ENCODE peak calls at places on chromosomes 5 and 9, in six cellular contexts. T, Z, X, C, U and I are unnamed samples.

GRCh38 chr5:73066466-73066865 is 53.9 kb upstream of the TMEM171 start:
- DNase-seq in C (no peak), X (no peak), T (no peak), Z (no peak), U (no peak), I (no peak)

GRCh38 chr9:84671651-84672467 is 2.3 kb downstream of the NTRK2 start:
- DNase-seq in X (no peak), T (no peak), Z (no peak), C (no peak), U (no peak), I (no peak)

GRCh38 chr9:95605826-95606555 is 89.2 kb upstream of the PTCH1 start:
- DNase-seq in C (no peak), X (no peak), U (no peak), T (no peak), Z (no peak), I (no peak)

GRCh38 chr5:155726267-155726666 is 600.7 kb upstream of the SGCD start:
- DNase-seq in Z (no peak), U (no peak), X (no peak), C (no peak), T (no peak), I (no peak)

GRCh38 chr5:105506692-105507277 is 1944.2 kb upstream of the NUDT12 start:
- DNase-seq in T (no peak), Z (no peak), X (no peak), U (no peak), C (peak; percentile 24), I (no peak)

GRCh38 chr9:129875687-129876395 is 40.6 kb downstream of the USP20 start:
- DNase-seq in T (no peak), U (no peak), X (no peak), Z (no peak), C (no peak), I (no peak)

GRCh38 chr5:98510111-98510510 is 263.4 kb upstream of the RGMB start:
- DNase-seq in Z (peak; percentile 46), C (peak; percentile 28), U (peak; percentile 14), T (no peak), X (peak; percentile 41), I (no peak)

GRCh38 chr9:136545065-136545965 is 533 bp downstream of the NOTCH1 start:
- DNase-seq in T (no peak), C (no peak), X (no peak), U (peak; percentile 53), Z (no peak), I (peak; percentile 52)

GRCh38 chr5:160774646-160775313 is 77.2 kb downstream of the ATP10B start:
- DNase-seq in X (no peak), C (no peak), T (no peak), U (no peak), Z (no peak), I (no peak)

GRCh38 chr5:115888027-115888426 is 46.3 kb downstream of the AP3S1 start:
- DNase-seq in U (no peak), Z (no peak), T (no peak), X (no peak), C (peak; percentile 56), I (no peak)

GRCh38 chr9:34957492-34958410 is at the start of gene PHF24:
- DNase-seq in T (no peak), X (no peak), U (no peak), Z (no peak), C (no peak), I (no peak)

GRCh38 chr5:137754961-137755762 is 999 bp upstream of the HNRNPA0 start:
- DNase-seq in Z (no peak), T (no peak), C (no peak), U (no peak), X (no peak), I (no peak)

GRCh38 chr9:83526901-83527300 is 11.3 kb downstream of the FRMD3 start:
- DNase-seq in Z (no peak), U (no peak), X (no peak), C (no peak), T (no peak), I (no peak)

GRCh38 chr5:150658121-150658520 is 2.9 kb upstream of the MYOZ3 start:
- DNase-seq in C (no peak), T (no peak), Z (no peak), U (no peak), X (peak; percentile 5), I (no peak)

GRCh38 chr5:137491121-137491520 is 8.0 kb downstream of the SPOCK1 start:
- DNase-seq in Z (no peak), T (no peak), X (no peak), U (no peak), C (peak; percentile 49), I (no peak)

GRCh38 chr5:94693043-94693822 is 74.8 kb downstream of the SLF1 start:
- DNase-seq in X (no peak), C (peak; percentile 65), Z (no peak), T (no peak), U (no peak), I (no peak)

GRCh38 chr5:88824892-88825781 is 57.8 kb downstream of the MEF2C start:
- DNase-seq in U (no peak), C (peak; percentile 92), X (no peak), T (no peak), Z (no peak), I (no peak)

GRCh38 chr5:116738270-116738947 is 163.8 kb upstream of the SEMA6A start:
- DNase-seq in T (no peak), X (no peak), U (no peak), C (no peak), Z (no peak), I (no peak)

GRCh38 chr9:21831841-21832509 is 29.5 kb downstream of the MTAP start:
- DNase-seq in C (peak; percentile 80), U (no peak), Z (no peak), T (peak; percentile 58), X (no peak), I (no peak)

GRCh38 chr9:33946779-33947535 is 101.7 kb downstream of the UBAP2 start:
- DNase-seq in X (no peak), U (no peak), Z (no peak), C (peak; percentile 58), T (no peak), I (no peak)

GRCh38 chr5:163489055-163489744 is 16.2 kb upstream of the MAT2B start:
- DNase-seq in X (no peak), Z (no peak), C (no peak), U (no peak), T (no peak), I (no peak)

GRCh38 chr9:136665111-136665703 is 2.5 kb downstream of the EGFL7 start:
- DNase-seq in Z (no peak), U (no peak), X (no peak), T (no peak), C (peak; percentile 28), I (no peak)

GRCh38 chr5:38382898-38383297 is 124.5 kb downstream of the EGFLAM start:
- DNase-seq in T (peak; percentile 84), C (peak; percentile 72), U (peak; percentile 67), X (peak; percentile 47), Z (peak; percentile 72), I (peak; percentile 56)

GRCh38 chr5:169160405-169160901 is 140.5 kb downstream of the SLIT3 start:
- DNase-seq in T (no peak), Z (no peak), X (no peak), U (peak; percentile 17), C (peak; percentile 20), I (no peak)

GRCh38 chr9:113298311-113298710 is 4.9 kb downstream of the RNF183 start:
- DNase-seq in U (no peak), C (no peak), Z (no peak), X (no peak), T (no peak), I (no peak)

GRCh38 chr9:33109850-33110595 is 33.5 kb upstream of the SMU1 start:
- DNase-seq in T (no peak), U (no peak), C (no peak), X (no peak), Z (no peak), I (no peak)

GRCh38 chr5:74865293-74865798 is 841 bp downstream of the FAM169A start:
- DNase-seq in C (no peak), X (no peak), Z (no peak), U (no peak), T (no peak), I (no peak)

GRCh38 chr9:105144076-105144475 is 100.4 kb upstream of the SLC44A1 start:
- DNase-seq in Z (no peak), U (no peak), X (no peak), T (no peak), C (no peak), I (no peak)

GRCh38 chr5:95081500-95082355 is 203.2 kb downstream of the MCTP1 start:
- DNase-seq in X (peak; percentile 29), U (no peak), Z (peak; percentile 59), C (peak; percentile 93), T (peak; percentile 80), I (no peak)

DNA sequence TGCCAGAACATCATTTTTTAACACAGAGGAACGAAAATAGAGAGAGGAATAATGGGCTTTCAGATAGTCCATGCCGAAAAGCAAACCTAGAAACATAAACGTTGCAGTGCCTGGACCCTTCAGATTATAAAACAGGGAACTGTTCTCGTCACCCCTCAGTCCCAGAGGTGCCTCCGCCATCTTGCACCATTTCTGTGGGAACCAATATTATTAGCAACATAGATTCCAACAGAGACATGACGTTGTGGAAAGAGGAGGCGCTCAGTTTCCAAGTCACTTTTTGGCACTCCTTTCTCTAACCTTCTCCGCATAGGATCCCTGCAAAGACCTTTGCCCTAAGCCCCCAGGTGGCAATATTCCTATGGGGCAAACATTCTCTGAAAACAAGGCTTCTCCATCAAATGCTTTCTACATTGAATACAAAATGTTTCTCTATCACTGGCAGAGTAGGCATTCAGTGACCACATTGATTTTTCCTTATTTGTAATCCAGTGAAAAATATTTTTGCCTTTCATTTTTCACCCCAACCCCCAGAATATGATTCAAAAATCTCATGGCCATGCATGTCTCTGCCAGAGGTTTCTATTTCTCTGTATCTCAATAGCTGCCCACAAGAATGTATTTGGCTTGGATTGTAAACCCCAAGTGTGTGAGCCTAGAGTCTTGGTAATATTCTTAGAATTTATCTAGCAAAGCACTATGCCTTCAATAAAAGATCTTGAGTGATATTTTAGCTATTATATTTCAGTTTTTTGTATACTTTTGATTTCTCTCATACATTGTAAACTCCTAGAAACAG is 500.8 kb upstream of the WWC1 start:
- DNase-seq in U (no peak), Z (no peak), C (no peak), X (no peak), T (no peak), I (no peak)
- H3K4me3 ChIP-seq in U (no peak overlapping the region), Z (no peak overlapping the region), C (no peak overlapping the region), X (no peak overlapping the region), T (no peak overlapping the region), I (no peak overlapping the region)

GRCh38 chr5:14695152-14695551 is 30.6 kb downstream of the OTULIN start:
- DNase-seq in C (no peak), T (no peak), U (no peak), X (no peak), Z (no peak), I (no peak)
- TF ChIP-seq POLR2A in C (no peak), T (no peak), U (no peak), X (no peak), Z (no peak), I (no peak)

GRCh38 chr5:36902353-36902752 is 25.8 kb downstream of the NIPBL start:
- DNase-seq in T (no peak), X (no peak), Z (no peak), U (no peak), C (no peak), I (no peak)
- H3K9me3 ChIP-seq in T (no peaks in the 10 kb centered on the region), X (no peaks in the 10 kb centered on the region), Z (peaks cover 4% of the 10 kb centered on the region), U (no peaks in the 10 kb centered on the region), C (no peaks in the 10 kb centered on the region), I (no peaks in the 10 kb centered on the region)

DNA sequence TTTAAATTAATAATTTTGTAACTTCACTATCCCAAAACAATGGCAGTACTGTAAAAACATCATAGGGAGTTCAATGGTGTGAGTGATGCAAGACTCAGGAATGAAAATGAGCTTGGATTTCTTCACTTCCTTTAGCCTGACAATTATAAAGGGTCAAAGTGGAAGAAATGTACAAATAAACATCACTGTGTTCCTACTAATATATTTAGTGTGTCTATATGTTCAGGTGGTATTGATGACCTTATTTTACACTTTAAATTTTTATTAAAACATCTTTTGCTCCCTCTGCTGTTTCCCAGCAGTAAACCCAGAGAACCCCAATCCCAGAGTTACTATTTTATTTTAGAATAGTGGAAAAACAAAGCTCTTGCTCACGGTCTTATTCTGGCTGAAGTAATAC is 2.0 kb downstream of the LOX start:
- DNase-seq in U (no peak), X (no peak), Z (no peak), T (no peak), C (peak; percentile 66), I (no peak)
- H3K4me3 ChIP-seq in U (no peak overlapping the region), X (no peak overlapping the region), Z (no peak overlapping the region), T (no peak overlapping the region), C (peak overlapping the region; percentile 67), I (no peak overlapping the region)